ENCODE peak calls at places on chromosomes 1 and 21, in five cellular contexts. V is CD8-positive, alpha-beta T cell; C is IMR-90; K is endothelial cell; A is AG04449. H is an unnamed sample.

GRCh38 chr1:161420763-161421455 is 53.2 kb upstream of the CFAP126 start:
- DNase-seq in K (peak), C (peak), V (no peak), A (no peak), H (peak)

GRCh38 chr1:40371707-40372258 is 1.7 kb upstream of the SMAP2 start:
- DNase-seq in A (no peak), K (no peak), V (no peak), C (no peak), H (no peak)

GRCh38 chr1:118984990-118985608 is 3.0 kb downstream of the TBX15 start:
- DNase-seq in K (no peak), A (no peak), V (no peak), C (no peak), H (no peak)

GRCh38 chr1:10555635-10556429 is 81.1 kb downstream of the PEX14 start:
- DNase-seq in C (no peak), K (no peak), A (no peak), V (no peak), H (no peak)

GRCh38 chr1:21773585-21773984 is 9.4 kb downstream of the USP48 start:
- DNase-seq in V (no peak), K (no peak), C (no peak), A (no peak), H (no peak)

GRCh38 chr1:161816201-161816600 is 50.1 kb downstream of the ATF6 start:
- DNase-seq in V (no peak), A (peak), K (no peak), C (peak), H (no peak)

GRCh38 chr1:117589531-117589930 is 16.3 kb upstream of the TENT5C start:
- DNase-seq in K (no peak), V (no peak), C (no peak), A (no peak), H (no peak)

GRCh38 chr21:42309753-42310213 is 5.4 kb downstream of the TFF3 start:
- DNase-seq in V (peak), C (peak), A (no peak), K (peak), H (peak)

GRCh38 chr21:37607081-37607480 is 240.5 kb downstream of the DYRK1A start:
- DNase-seq in C (no peak), A (no peak), V (no peak), K (no peak), H (no peak)

GRCh38 chr1:203325004-203325417 is 19.7 kb downstream of the BTG2 start:
- DNase-seq in V (peak), K (no peak), A (no peak), C (no peak), H (peak)

GRCh38 chr21:22225299-22225698 is 1227.1 kb downstream of the NCAM2 start:
- DNase-seq in C (no peak), V (no peak), K (no peak), A (no peak), H (no peak)

GRCh38 chr21:37734846-37735245 is 181.4 kb downstream of the KCNJ6 start:
- DNase-seq in C (no peak), V (no peak), A (no peak), K (no peak), H (no peak)

GRCh38 chr1:54121482-54122130 is 31.2 kb downstream of the CDCP2 start:
- DNase-seq in V (peak), A (peak), K (peak), C (peak), H (peak)

GRCh38 chr1:27021347-27022031 is 8.8 kb upstream of the TENT5B start:
- DNase-seq in V (no peak), C (peak), K (no peak), A (no peak), H (no peak)

GRCh38 chr1:230308039-230308438 is 118.1 kb downstream of the PGBD5 start:
- DNase-seq in V (no peak), K (no peak), A (no peak), C (peak), H (no peak)

GRCh38 chr1:8193840-8194406 is 124.0 kb upstream of the SLC45A1 start:
- DNase-seq in C (no peak), K (no peak), A (no peak), V (no peak), H (no peak)

GRCh38 chr1:167661527-167662436 is 31.8 kb downstream of the RCSD1 start:
- DNase-seq in V (no peak), A (peak), K (no peak), C (peak), H (no peak)

GRCh38 chr1:178037510-178038253 is 56.2 kb upstream of the RASAL2 start:
- DNase-seq in V (no peak), A (no peak), C (peak), K (peak), H (peak)

GRCh38 chr1:8362701-8363101 is 44.8 kb downstream of the SLC45A1 start:
- DNase-seq in V (no peak), K (no peak), A (no peak), C (no peak), H (no peak)

GRCh38 chr1:201176931-201177330 is 13.7 kb upstream of the IGFN1 start:
- DNase-seq in C (peak), K (no peak), V (no peak), A (no peak), H (no peak)

GRCh38 chr1:223123238-223123976 is 19.6 kb downstream of the TLR5 start:
- DNase-seq in V (peak), A (no peak), K (peak), C (peak), H (peak)

GRCh38 chr21:30408782-30409494 is 13.1 kb downstream of the KRTAP13-1 start:
- DNase-seq in A (no peak), K (peak), V (no peak), C (no peak), H (peak)

GRCh38 chr1:202692959-202693555 is 17.2 kb downstream of the SYT2 start:
- DNase-seq in V (peak), K (peak), C (peak), A (no peak), H (peak)

GRCh38 chr1:31753623-31754349 is 10.4 kb downstream of the ADGRB2 start:
- DNase-seq in V (no peak), K (no peak), C (peak), A (no peak), H (no peak)

GRCh38 chr1:39529901-39530535 is 38.6 kb downstream of the BMP8A start:
- DNase-seq in K (no peak), V (no peak), A (no peak), C (no peak), H (no peak)

GRCh38 chr1:204031098-204031710 is 41.7 kb upstream of the SOX13 start:
- DNase-seq in V (no peak), C (no peak), K (no peak), A (no peak), H (no peak)

GRCh38 chr1:18557621-18558465 is 72.8 kb upstream of the PAX7 start:
- DNase-seq in C (no peak), K (peak), A (no peak), V (no peak), H (peak)

GRCh38 chr21:25639922-25640670 is 1.0 kb downstream of the JAM2 start:
- DNase-seq in K (peak), A (no peak), V (no peak), C (no peak), H (peak)

GRCh38 chr1:195019385-195019784 is 1588.9 kb downstream of the KCNT2 start:
- DNase-seq in V (no peak), A (no peak), K (no peak), C (peak), H (no peak)

GRCh38 chr1:42973304-42973703 is 14.6 kb upstream of the SLC2A1 start:
- DNase-seq in C (no peak), A (no peak), V (no peak), K (no peak), H (no peak)

GRCh38 chr1:34113887-34114286 is 51.1 kb downstream of the CSMD2 start:
- DNase-seq in K (peak), C (no peak), A (no peak), V (no peak), H (no peak)

GRCh38 chr1:112346802-112347350 is 49.1 kb upstream of the CTTNBP2NL start:
- DNase-seq in C (no peak), A (no peak), K (no peak), V (no peak), H (no peak)

GRCh38 chr1:7516341-7516740 is 254.8 kb upstream of the VAMP3 start:
- DNase-seq in K (no peak), V (no peak), C (peak), A (no peak), H (peak)

GRCh38 chr1:23123528-23123927 is 45.1 kb downstream of the LUZP1 start:
- DNase-seq in C (no peak), V (no peak), K (no peak), A (no peak), H (no peak)

GRCh38 chr1:236998571-236998970 is 5.7 kb downstream of the MT1HL1 start:
- DNase-seq in V (no peak), C (no peak), K (no peak), A (no peak), H (no peak)

GRCh38 chr1:206686486-206687249 is 2.0 kb downstream of the MAPKAPK2 start:
- DNase-seq in V (peak), K (no peak), C (no peak), A (no peak), H (no peak)

GRCh38 chr1:48644950-48645605 is 131.6 kb downstream of the BEND5 start:
- DNase-seq in C (no peak), V (no peak), A (no peak), K (no peak), H (no peak)

GRCh38 chr1:30317921-30318320 is 405.5 kb downstream of the MATN1 start:
- DNase-seq in K (no peak), C (no peak), V (no peak), A (no peak), H (no peak)

DNA sequence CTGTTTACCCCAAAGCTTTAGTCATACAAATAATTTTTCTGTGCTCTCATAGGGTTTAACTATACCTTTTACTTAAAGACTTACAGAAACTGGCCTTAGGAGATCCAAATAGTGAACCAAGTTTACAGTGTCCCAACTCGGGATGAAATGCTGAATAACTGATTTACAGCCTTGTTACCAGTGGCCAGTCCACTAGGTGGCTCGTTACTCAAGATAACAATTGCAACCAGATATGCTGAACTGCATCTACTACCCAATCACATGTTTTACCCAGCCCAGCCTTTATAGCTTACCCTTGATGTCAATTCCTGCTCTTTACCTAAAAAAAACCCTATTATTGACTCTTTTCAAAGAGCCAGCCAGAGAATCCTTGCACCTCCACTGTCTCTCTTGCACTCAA is 1148.8 kb upstream of the ADGRL4 start:
- DNase-seq in K (no peak), C (peak), V (no peak), A (no peak), H (no peak)
- TF ChIP-seq CTCF in K (no peak), C (peak), V (no peak), A (no peak), H (no peak)

DNA sequence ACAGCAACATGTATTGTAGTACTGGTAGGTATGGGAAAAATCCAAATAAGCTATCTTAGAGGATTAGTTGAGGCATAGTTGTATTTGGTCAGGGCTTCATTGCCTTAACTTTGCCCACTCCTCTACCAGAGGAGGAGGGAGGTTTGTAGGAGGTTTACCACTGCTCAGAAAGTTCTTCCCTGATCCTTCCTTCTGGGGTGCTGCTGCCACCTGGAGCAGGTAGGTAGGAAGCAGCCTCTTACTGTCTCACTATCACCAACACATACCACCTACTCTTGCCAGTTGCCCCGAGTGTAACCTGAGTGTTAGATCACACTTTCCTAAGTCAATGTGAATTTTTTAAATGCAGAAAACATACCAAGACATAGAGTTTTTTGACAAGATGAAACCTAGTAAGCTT is 24.1 kb upstream of the ZSWIM5 start:
- DNase-seq in A (no peak), K (no peak), C (no peak), V (no peak), H (no peak)
- TF ChIP-seq CTCF in A (no peak), K (no peak), C (no peak), V (no peak), H (no peak)

DNA sequence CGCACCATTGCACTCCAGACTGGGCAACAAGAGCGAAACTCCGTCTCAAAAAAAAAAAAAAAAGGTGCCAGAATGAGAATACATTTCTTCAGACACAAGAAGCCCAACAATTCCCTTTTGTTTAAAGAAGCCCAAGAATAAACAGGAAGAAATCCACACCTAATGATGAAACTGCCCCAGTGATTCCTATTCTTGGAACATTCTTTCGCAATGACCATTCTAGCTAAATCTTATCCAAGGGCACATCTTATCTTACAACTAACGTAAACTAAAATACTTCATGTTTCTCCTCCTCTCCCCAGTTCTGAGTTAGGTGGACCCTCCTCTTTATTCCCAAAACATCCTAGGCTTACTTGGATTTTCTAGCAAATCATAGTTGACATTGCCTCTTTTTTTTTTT is 18.4 kb upstream of the OTUD3 start:
- DNase-seq in V (no peak), A (no peak), C (peak), K (no peak), H (no peak)
- TF ChIP-seq CTCF in V (no peak), A (no peak), C (no peak), K (no peak), H (no peak)

DNA sequence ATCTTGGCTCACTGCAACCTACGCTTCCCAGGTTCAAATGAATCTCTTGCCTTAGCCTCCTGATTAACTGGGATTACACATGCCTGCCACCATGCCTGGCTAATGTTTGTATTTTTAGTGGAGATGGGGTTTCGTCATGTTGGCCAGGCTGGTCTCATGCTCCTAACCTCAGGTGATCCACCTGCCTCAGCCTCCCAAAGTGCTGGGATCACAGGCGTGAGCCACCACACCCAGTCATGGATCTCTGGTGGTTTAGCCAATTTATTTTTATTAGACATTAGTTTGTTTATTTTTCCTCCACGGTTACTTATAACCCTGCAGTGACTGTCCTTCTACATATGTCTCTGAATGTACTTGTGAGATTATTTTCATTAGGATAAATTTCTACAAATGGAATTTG is 5.3 kb downstream of the ITSN1 start:
- DNase-seq in V (no peak), K (no peak), A (no peak), C (no peak), H (no peak)
- TF ChIP-seq CTCF in V (no peak), K (no peak), A (no peak), C (no peak), H (no peak)

GRCh38 chr1:115649964-115650363 is 8.2 kb downstream of the VANGL1 start:
- DNase-seq in K (no peak), C (no peak), A (no peak), V (no peak), H (peak)
- TF ChIP-seq CTCF in K (no peak), C (no peak), A (no peak), V (no peak), H (no peak)